ENCODE peak calls at places on chromosome 4, in eight cellular contexts. One of them, this sample, is unnamed.

GRCh38 chr4:113692809-113693411 is 68.6 kb downstream of the CAMK2D start:
- DNase-seq in HuH-7.5: no peak
- DNase-seq in CD4-positive, alpha-beta T cell: no peak
- DNase-seq in activated gamma-delta T cell: no peak
- DNase-seq in tibial artery: no peak
- DNase-seq in cardiac fibroblast: no peak
- DNase-seq in frontal cortex: no peak
- DNase-seq in fibroblast of the aortic adventitia: no peak
- DNase-seq in this sample: no peak

GRCh38 chr4:149549911-149550310 is 265.7 kb downstream of the IQCM start:
- DNase-seq in CD4-positive, alpha-beta T cell: no peak
- DNase-seq in tibial artery: no peak
- DNase-seq in activated gamma-delta T cell: no peak
- DNase-seq in cardiac fibroblast: no peak
- DNase-seq in frontal cortex: no peak
- DNase-seq in fibroblast of the aortic adventitia: no peak
- DNase-seq in HuH-7.5: no peak
- DNase-seq in this sample: no peak

GRCh38 chr4:140053185-140053584 is 100.8 kb downstream of the MAML3 start:
- DNase-seq in activated gamma-delta T cell: no peak
- DNase-seq in cardiac fibroblast: no peak
- DNase-seq in frontal cortex: no peak
- DNase-seq in CD4-positive, alpha-beta T cell: no peak
- DNase-seq in fibroblast of the aortic adventitia: no peak
- DNase-seq in tibial artery: no peak
- DNase-seq in HuH-7.5: no peak
- DNase-seq in this sample: no peak

GRCh38 chr4:43481526-43481925 is 589.0 kb downstream of the GRXCR1 start:
- DNase-seq in fibroblast of the aortic adventitia: no peak
- DNase-seq in frontal cortex: no peak
- DNase-seq in CD4-positive, alpha-beta T cell: no peak
- DNase-seq in HuH-7.5: no peak
- DNase-seq in tibial artery: no peak
- DNase-seq in activated gamma-delta T cell: no peak
- DNase-seq in cardiac fibroblast: no peak
- DNase-seq in this sample: no peak

GRCh38 chr4:13917010-13917409 is 289.5 kb upstream of the BOD1L1 start:
- DNase-seq in activated gamma-delta T cell: no peak
- DNase-seq in CD4-positive, alpha-beta T cell: no peak
- DNase-seq in fibroblast of the aortic adventitia: peak; percentile 69
- DNase-seq in cardiac fibroblast: peak; percentile 88
- DNase-seq in frontal cortex: no peak
- DNase-seq in HuH-7.5: no peak
- DNase-seq in tibial artery: no peak
- DNase-seq in this sample: no peak

GRCh38 chr4:175531405-175532091 is 280.5 kb downstream of the GPM6A start:
- DNase-seq in tibial artery: no peak
- DNase-seq in activated gamma-delta T cell: no peak
- DNase-seq in HuH-7.5: no peak
- DNase-seq in cardiac fibroblast: peak; percentile 84
- DNase-seq in fibroblast of the aortic adventitia: peak; percentile 78
- DNase-seq in CD4-positive, alpha-beta T cell: no peak
- DNase-seq in frontal cortex: no peak
- DNase-seq in this sample: no peak

GRCh38 chr4:183876268-183876934 is 28.7 kb upstream of the STOX2 start:
- DNase-seq in activated gamma-delta T cell: no peak
- DNase-seq in cardiac fibroblast: peak; percentile 58
- DNase-seq in frontal cortex: peak; percentile 52
- DNase-seq in HuH-7.5: no peak
- DNase-seq in tibial artery: peak; percentile 51
- DNase-seq in fibroblast of the aortic adventitia: peak; percentile 93
- DNase-seq in CD4-positive, alpha-beta T cell: no peak
- DNase-seq in this sample: peak; percentile 68

GRCh38 chr4:129899849-129900248 is 803.9 kb downstream of the C4orf33 start:
- DNase-seq in fibroblast of the aortic adventitia: no peak
- DNase-seq in CD4-positive, alpha-beta T cell: no peak
- DNase-seq in tibial artery: no peak
- DNase-seq in cardiac fibroblast: no peak
- DNase-seq in activated gamma-delta T cell: no peak
- DNase-seq in frontal cortex: no peak
- DNase-seq in HuH-7.5: no peak
- DNase-seq in this sample: no peak

GRCh38 chr4:74426101-74426500 is 18.8 kb upstream of the AREG start:
- DNase-seq in frontal cortex: no peak
- DNase-seq in cardiac fibroblast: peak; percentile 96
- DNase-seq in fibroblast of the aortic adventitia: peak; percentile 28
- DNase-seq in HuH-7.5: no peak
- DNase-seq in CD4-positive, alpha-beta T cell: no peak
- DNase-seq in tibial artery: no peak
- DNase-seq in activated gamma-delta T cell: no peak
- DNase-seq in this sample: no peak

GRCh38 chr4:103915224-103915869 is 195.6 kb upstream of the TACR3 start:
- DNase-seq in cardiac fibroblast: peak; percentile 38
- DNase-seq in activated gamma-delta T cell: no peak
- DNase-seq in CD4-positive, alpha-beta T cell: no peak
- DNase-seq in HuH-7.5: no peak
- DNase-seq in frontal cortex: peak; percentile 6
- DNase-seq in fibroblast of the aortic adventitia: peak; percentile 33
- DNase-seq in tibial artery: no peak
- DNase-seq in this sample: no peak

GRCh38 chr4:186832906-186833305 is 109.2 kb upstream of the FAT1 start:
- DNase-seq in tibial artery: no peak
- DNase-seq in cardiac fibroblast: peak; percentile 16
- DNase-seq in frontal cortex: no peak
- DNase-seq in CD4-positive, alpha-beta T cell: no peak
- DNase-seq in activated gamma-delta T cell: no peak
- DNase-seq in HuH-7.5: no peak
- DNase-seq in fibroblast of the aortic adventitia: peak; percentile 40
- DNase-seq in this sample: no peak

GRCh38 chr4:77582151-77582550 is 23.5 kb upstream of the CXCL13 start:
- DNase-seq in cardiac fibroblast: peak; percentile 14
- DNase-seq in fibroblast of the aortic adventitia: no peak
- DNase-seq in frontal cortex: no peak
- DNase-seq in CD4-positive, alpha-beta T cell: no peak
- DNase-seq in tibial artery: no peak
- DNase-seq in activated gamma-delta T cell: no peak
- DNase-seq in HuH-7.5: no peak
- DNase-seq in this sample: no peak

GRCh38 chr4:123587983-123588494 is 191.4 kb downstream of the SPRY1 start:
- DNase-seq in CD4-positive, alpha-beta T cell: no peak
- DNase-seq in activated gamma-delta T cell: no peak
- DNase-seq in HuH-7.5: no peak
- DNase-seq in tibial artery: peak; percentile 25
- DNase-seq in cardiac fibroblast: peak; percentile 68
- DNase-seq in fibroblast of the aortic adventitia: peak; percentile 63
- DNase-seq in frontal cortex: no peak
- DNase-seq in this sample: no peak

GRCh38 chr4:78464265-78464664 is 87.3 kb upstream of the ANXA3 start:
- DNase-seq in frontal cortex: no peak
- DNase-seq in fibroblast of the aortic adventitia: no peak
- DNase-seq in tibial artery: no peak
- DNase-seq in HuH-7.5: no peak
- DNase-seq in CD4-positive, alpha-beta T cell: no peak
- DNase-seq in cardiac fibroblast: no peak
- DNase-seq in activated gamma-delta T cell: no peak
- DNase-seq in this sample: no peak

GRCh38 chr4:168574581-168575295 is 77.9 kb downstream of the PALLD start:
- DNase-seq in fibroblast of the aortic adventitia: peak; percentile 56
- DNase-seq in tibial artery: no peak
- DNase-seq in HuH-7.5: no peak
- DNase-seq in frontal cortex: no peak
- DNase-seq in cardiac fibroblast: peak; percentile 61
- DNase-seq in CD4-positive, alpha-beta T cell: no peak
- DNase-seq in activated gamma-delta T cell: no peak
- DNase-seq in this sample: no peak

GRCh38 chr4:2858451-2859217 is 15.0 kb downstream of the ADD1 start:
- DNase-seq in HuH-7.5: no peak
- DNase-seq in CD4-positive, alpha-beta T cell: no peak
- DNase-seq in cardiac fibroblast: peak; percentile 55
- DNase-seq in fibroblast of the aortic adventitia: peak; percentile 86
- DNase-seq in activated gamma-delta T cell: no peak
- DNase-seq in frontal cortex: no peak
- DNase-seq in tibial artery: no peak
- DNase-seq in this sample: no peak

GRCh38 chr4:186204103-186204559 is 12.8 kb downstream of the CYP4V2 start:
- DNase-seq in activated gamma-delta T cell: no peak
- DNase-seq in fibroblast of the aortic adventitia: peak; percentile 55
- DNase-seq in HuH-7.5: no peak
- DNase-seq in tibial artery: no peak
- DNase-seq in CD4-positive, alpha-beta T cell: peak; percentile 72
- DNase-seq in frontal cortex: no peak
- DNase-seq in cardiac fibroblast: no peak
- DNase-seq in this sample: no peak

GRCh38 chr4:186781032-186781917 is 57.6 kb upstream of the FAT1 start:
- DNase-seq in CD4-positive, alpha-beta T cell: no peak
- DNase-seq in tibial artery: no peak
- DNase-seq in frontal cortex: no peak
- DNase-seq in activated gamma-delta T cell: no peak
- DNase-seq in cardiac fibroblast: peak; percentile 51
- DNase-seq in HuH-7.5: no peak
- DNase-seq in fibroblast of the aortic adventitia: no peak
- DNase-seq in this sample: no peak

GRCh38 chr4:89681219-89681618 is 155.7 kb downstream of the SNCA start:
- DNase-seq in HuH-7.5: no peak
- DNase-seq in frontal cortex: no peak
- DNase-seq in CD4-positive, alpha-beta T cell: no peak
- DNase-seq in cardiac fibroblast: no peak
- DNase-seq in fibroblast of the aortic adventitia: no peak
- DNase-seq in activated gamma-delta T cell: no peak
- DNase-seq in tibial artery: no peak
- DNase-seq in this sample: no peak

GRCh38 chr4:26020896-26021295 is 106.9 kb downstream of the SMIM20 start:
- DNase-seq in cardiac fibroblast: peak; percentile 75
- DNase-seq in CD4-positive, alpha-beta T cell: no peak
- DNase-seq in HuH-7.5: no peak
- DNase-seq in fibroblast of the aortic adventitia: peak; percentile 82
- DNase-seq in activated gamma-delta T cell: no peak
- DNase-seq in tibial artery: no peak
- DNase-seq in frontal cortex: no peak
- DNase-seq in this sample: peak; percentile 35

GRCh38 chr4:13705521-13706035 is 78.1 kb upstream of the BOD1L1 start:
- DNase-seq in CD4-positive, alpha-beta T cell: no peak
- DNase-seq in activated gamma-delta T cell: no peak
- DNase-seq in fibroblast of the aortic adventitia: no peak
- DNase-seq in cardiac fibroblast: no peak
- DNase-seq in tibial artery: no peak
- DNase-seq in frontal cortex: no peak
- DNase-seq in HuH-7.5: no peak
- DNase-seq in this sample: no peak